ENCODE peak calls at places on chromosomes 3 and 15, in ten cellular contexts. B, K, Y, D, C, T, S, U, O and I are unnamed samples.

GRCh38 chr15:70245932-70246622 is 148.4 kb upstream of the TLE3 start:
- DNase-seq in B (peak), K (peak), Y (no peak), D (no peak), C (no peak), T (peak), S (peak), U (peak), O (no peak), I (no peak)

GRCh38 chr3:88195951-88196434 is 46.2 kb downstream of the C3orf38 start:
- DNase-seq in B (no peak), K (no peak), Y (no peak), D (no peak), C (no peak), T (no peak), S (peak), U (no peak), O (no peak), I (no peak)

GRCh38 chr3:147419062-147419701 is 10.0 kb downstream of the ZIC1 start:
- DNase-seq in B (no peak), K (peak), Y (peak), D (no peak), C (peak), T (no peak), S (no peak), U (no peak), O (no peak), I (no peak)

GRCh38 chr15:65791335-65792129 is 561 bp downstream of the DENND4A start:
- DNase-seq in B (peak), K (no peak), Y (peak), D (peak), C (peak), T (peak), S (peak), U (peak), O (no peak), I (peak)

GRCh38 chr3:105904683-105905320 is 36.0 kb upstream of the CBLB start:
- DNase-seq in B (no peak), K (no peak), Y (no peak), D (no peak), C (no peak), T (no peak), S (peak), U (no peak), O (no peak), I (no peak)

GRCh38 chr3:40445880-40446279 is 11.3 kb upstream of the RPL14 start:
- DNase-seq in B (no peak), K (no peak), Y (no peak), D (no peak), C (no peak), T (no peak), S (no peak), U (no peak), O (no peak), I (no peak)

GRCh38 chr15:64682255-64682654 is 93.1 kb downstream of the RBPMS2 start:
- DNase-seq in B (no peak), K (no peak), Y (no peak), D (no peak), C (no peak), T (no peak), S (no peak), U (no peak), O (no peak), I (no peak)

GRCh38 chr3:31968927-31969418 is 12.1 kb downstream of the OSBPL10 start:
- DNase-seq in B (no peak), K (peak), Y (peak), D (no peak), C (peak), T (peak), S (peak), U (no peak), O (no peak), I (no peak)

GRCh38 chr15:70109982-70110381 is 12.3 kb upstream of the TLE3 start:
- DNase-seq in B (no peak), K (no peak), Y (no peak), D (peak), C (no peak), T (no peak), S (no peak), U (no peak), O (no peak), I (no peak)

GRCh38 chr15:44087578-44088190 is 107.4 kb downstream of the FRMD5 start:
- DNase-seq in B (no peak), K (peak), Y (no peak), D (no peak), C (no peak), T (no peak), S (peak), U (no peak), O (no peak), I (no peak)

GRCh38 chr3:112007641-112008040 is 8.9 kb downstream of the TAGLN3 start:
- DNase-seq in B (peak), K (no peak), Y (no peak), D (no peak), C (no peak), T (no peak), S (peak), U (no peak), O (no peak), I (no peak)

GRCh38 chr15:83471307-83471866 is 24.2 kb downstream of the SH3GL3 start:
- DNase-seq in B (no peak), K (no peak), Y (no peak), D (no peak), C (no peak), T (no peak), S (no peak), U (no peak), O (no peak), I (no peak)

GRCh38 chr3:122803977-122804376 is 9.1 kb downstream of the SLC49A4 start:
- DNase-seq in B (no peak), K (no peak), Y (no peak), D (no peak), C (no peak), T (no peak), S (no peak), U (no peak), O (no peak), I (no peak)